ENCODE peak calls at places on chromosomes 6 and 20, in five cellular contexts. S is psoas muscle, J is colonic mucosa, F is GM06990, L is fibroblast of lung. R is an unnamed sample. For H3K27me3, the result is how much of the 10 kb centered on the place peaks cover.

GRCh38 chr20:63792866-63793265 is 38.2 kb downstream of the ZBTB46 start:
- DNase-seq in F (no peak), J (no peak), L (no peak), S (no peak), R (no peak)

GRCh38 chr6:157990321-157991066 is 8.8 kb downstream of the SYNJ2 start:
- DNase-seq in S (no peak), L (peak), J (no peak), F (no peak), R (no peak)

GRCh38 chr6:116072368-116072767 is 11.7 kb upstream of the FRK start:
- DNase-seq in S (no peak), F (no peak), L (no peak), J (no peak), R (no peak)

GRCh38 chr20:23086056-23086551 is at the start of gene CD93:
- DNase-seq in J (no peak), S (no peak), L (peak), F (peak), R (no peak)

GRCh38 chr6:95654176-95654575 is 76.8 kb downstream of the MANEA start:
- DNase-seq in J (no peak), L (no peak), S (no peak), F (no peak), R (no peak)

GRCh38 chr6:149373511-149373910 is 26.6 kb upstream of the SUMO4 start:
- DNase-seq in L (no peak), F (no peak), J (no peak), S (no peak), R (no peak)

GRCh38 chr6:193773-194310 is 98.4 kb upstream of the DUSP22 start:
- DNase-seq in J (no peak), L (no peak), F (peak), S (no peak), R (no peak)

GRCh38 chr20:19074828-19075516 is 137.5 kb upstream of the SLC24A3 start:
- DNase-seq in F (peak), L (no peak), J (no peak), S (no peak), R (no peak)

GRCh38 chr20:2145376-2145775 is 43.7 kb downstream of the STK35 start:
- DNase-seq in F (no peak), S (no peak), L (peak), J (no peak), R (no peak)

GRCh38 chr6:30066577-30067459 is at the start of gene PPP1R11:
- DNase-seq in L (peak), J (peak), F (peak), S (peak), R (peak)

GRCh38 chr20:7765221-7765620 is 175.0 kb downstream of the HAO1 start:
- DNase-seq in F (no peak), S (no peak), L (no peak), J (no peak), R (no peak)

GRCh38 chr6:115360602-115361325 is 699.9 kb downstream of the FRK start:
- DNase-seq in F (no peak), L (no peak), J (no peak), S (no peak), R (no peak)

GRCh38 chr20:58752565-58752964 is 60.0 kb downstream of the NPEPL1 start:
- DNase-seq in L (no peak), S (no peak), J (no peak), F (no peak), R (no peak)

GRCh38 chr20:10800288-10800687 is 126.5 kb upstream of the JAG1 start:
- DNase-seq in S (no peak), L (no peak), F (no peak), J (no peak), R (no peak)

GRCh38 chr20:3174442-3175263 is 1.3 kb upstream of the LZTS3 start:
- DNase-seq in S (no peak), F (no peak), L (no peak), J (no peak), R (no peak)

GRCh38 chr6:104572901-104573300 is 286.8 kb downstream of the HACE1 start:
- DNase-seq in S (no peak), J (no peak), L (no peak), F (no peak), R (no peak)

GRCh38 chr6:52650946-52651345 is 20.0 kb upstream of the TMEM14A start:
- DNase-seq in L (no peak), J (no peak), S (no peak), F (no peak), R (no peak)

GRCh38 chr6:33815854-33816253 is 12.1 kb upstream of the MLN start:
- DNase-seq in F (no peak), J (no peak), S (no peak), L (peak), R (no peak)

GRCh38 chr6:149107520-149107919 is 210.0 kb upstream of the TAB2 start:
- DNase-seq in F (no peak), L (no peak), J (no peak), S (no peak), R (no peak)

GRCh38 chr20:64168381-64169088 is 4.3 kb downstream of the MYT1 start:
- DNase-seq in F (no peak), J (no peak), S (no peak), L (no peak), R (no peak)

GRCh38 chr6:169954977-169955376 is 203.6 kb downstream of the ERMARD start:
- DNase-seq in L (no peak), J (no peak), F (no peak), S (no peak), R (no peak)

GRCh38 chr6:80610821-80611220 is 504.4 kb downstream of the BCKDHB start:
- DNase-seq in F (no peak), J (no peak), L (peak), S (no peak), R (peak)

GRCh38 chr6:53441761-53442160 is 93.0 kb upstream of the ELOVL5 start:
- DNase-seq in J (no peak), S (no peak), L (peak), F (no peak), R (peak)

GRCh38 chr20:62358728-62359490 is 8.2 kb downstream of the LAMA5 start:
- DNase-seq in F (no peak), J (no peak), L (no peak), S (peak), R (no peak)

GRCh38 chr6:160221423-160221822 is 37.2 kb downstream of the SLC22A2 start:
- DNase-seq in L (peak), F (no peak), S (no peak), J (no peak), R (no peak)

GRCh38 chr6:88573971-88574370 is 389.4 kb downstream of the RNGTT start:
- DNase-seq in L (no peak), S (no peak), F (no peak), J (no peak), R (no peak)

DNA sequence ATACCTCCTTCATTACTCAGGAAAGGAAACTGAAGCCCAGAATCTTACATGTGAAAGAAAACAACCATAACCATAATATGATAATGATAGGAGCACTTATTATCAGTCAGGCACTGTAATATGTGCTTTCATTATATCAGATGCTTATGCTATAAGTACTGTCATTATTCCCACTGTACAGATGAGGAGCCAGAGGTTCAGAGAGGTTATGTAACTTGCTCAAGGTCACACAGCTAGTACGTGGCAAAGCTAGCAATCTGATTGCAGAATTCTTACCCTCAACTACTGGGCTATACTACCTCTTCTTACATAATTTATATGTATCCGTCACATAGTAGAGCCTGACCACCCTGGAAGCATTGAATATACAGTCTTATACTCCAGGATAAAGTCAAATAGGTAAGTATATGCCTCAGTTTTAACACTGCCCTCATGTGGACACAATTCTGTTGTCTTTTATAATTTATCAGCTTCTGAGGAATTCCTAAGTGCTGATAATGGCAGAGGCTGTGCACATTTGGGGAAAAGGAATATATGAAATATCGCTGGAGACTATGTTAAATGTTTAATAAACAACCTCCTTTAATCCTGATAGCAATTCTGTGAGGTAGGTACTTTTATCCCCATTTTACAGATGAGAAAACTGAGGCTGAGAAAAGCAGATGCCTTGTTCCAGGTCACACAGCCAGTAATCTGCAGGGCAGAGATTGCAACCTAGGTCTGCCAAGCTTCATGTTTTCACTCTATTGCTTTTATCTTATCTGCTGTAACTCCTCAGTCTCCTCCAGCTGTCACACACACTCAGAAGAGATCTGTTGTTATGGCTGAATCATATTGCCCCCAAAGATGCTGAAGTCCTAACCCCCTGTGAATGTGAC is 13.4 kb downstream of the BCAS1 start:
- DNase-seq in F (no peak), L (no peak), J (no peak), S (no peak), R (no peak)
- TF ChIP-seq CTCF in F (no peak), L (no peak), J (no peak), S (no peak), R (no peak)

GRCh38 chr20:46546936-46547335 is 3.5 kb downstream of the OCSTAMP start:
- DNase-seq in J (no peak), L (no peak), S (no peak), F (no peak), R (no peak)
- H3K4me3 ChIP-seq in J (no peak), L (no peak), S (no peak), F (no peak), R (no peak)

GRCh38 chr20:674936-675452 is 608 bp downstream of the SCRT2 start:
- DNase-seq in J (no peak), F (no peak), L (no peak), S (no peak), R (no peak)

GRCh38 chr20:676315-676937 is 824 bp upstream of the SCRT2 start:
- DNase-seq in S (no peak), L (no peak), J (no peak), F (no peak), R (no peak)

GRCh38 chr20:675453-676314 is at the start of gene SCRT2:
- DNase-seq in F (peak), L (peak), S (peak), J (peak), R (no peak)

GRCh38 chr20:673606-674005 is 2.0 kb downstream of the SCRT2 start:
- DNase-seq in L (no peak), S (no peak), F (no peak), J (no peak), R (no peak)

GRCh38 chr20:676967-677366 is 1.4 kb upstream of the SCRT2 start:
- DNase-seq in J (no peak), S (no peak), L (no peak), F (no peak), R (no peak)
- H3K27me3 ChIP-seq in J (under half), S (under half), L (under half), F (under half), R (under half)

DNA sequence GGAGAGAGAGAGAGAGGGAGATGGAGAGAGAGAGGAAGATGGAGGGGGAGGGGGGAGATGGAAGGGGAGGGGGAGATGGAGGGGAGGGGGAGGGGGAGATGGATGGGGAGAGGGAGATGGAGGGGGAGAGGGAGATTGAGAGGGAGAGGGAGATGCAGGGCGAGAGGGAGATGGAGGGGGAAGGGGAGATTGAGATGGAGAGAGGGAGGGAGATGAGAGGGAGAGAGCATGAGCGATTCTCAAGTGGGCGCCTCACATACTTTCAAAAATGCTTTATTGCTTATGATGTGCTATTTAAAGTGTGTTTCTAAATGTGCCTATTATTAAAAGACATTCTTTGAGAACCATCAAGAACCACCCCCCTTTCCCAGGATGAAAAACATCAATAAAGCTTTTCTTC is 43.7 kb upstream of the DACT2 start:
- DNase-seq in S (no peak), L (no peak), F (no peak), J (no peak), R (no peak)
- TF ChIP-seq CTCF in S (no peak), L (no peak), F (no peak), J (no peak), R (no peak)

R was measured in BJ.